ENCODE peak calls at places on chromosomes 6 and 20, in six cellular contexts. M is ascending aorta; H is activated CD8-positive, alpha-beta T cell treated with anti-CD3 and anti-CD28 coated beads for 36 hours; T is NB4; C is endothelial cell; E is transverse colon. S is an unnamed sample.

GRCh38 chr6:84282566-84282965 is 55.1 kb upstream of the CEP162 start:
- DNase-seq in T (no peak), C (no peak), E (no peak), H (no peak), M (peak), S (no peak)

GRCh38 chr20:8291873-8292272 is 159.8 kb downstream of the PLCB1 start:
- DNase-seq in C (no peak), T (no peak), M (no peak), E (no peak), H (no peak), S (no peak)

GRCh38 chr6:135576055-135576454 is 78.5 kb upstream of the AHI1 start:
- DNase-seq in M (no peak), H (no peak), T (no peak), E (no peak), C (no peak), S (no peak)

GRCh38 chr6:85865665-85866372 is 223.1 kb upstream of the SYNCRIP start:
- DNase-seq in E (no peak), C (no peak), T (peak), M (no peak), H (no peak), S (no peak)

GRCh38 chr20:58649288-58650180 is 1.5 kb upstream of the STX16 start:
- DNase-seq in M (no peak), H (peak), T (no peak), E (peak), C (peak), S (peak)

GRCh38 chr6:12203001-12203400 is 87.2 kb upstream of the EDN1 start:
- DNase-seq in C (no peak), T (no peak), H (no peak), M (no peak), E (no peak), S (peak)

GRCh38 chr6:126252154-126252553 is 87.8 kb upstream of the CENPW start:
- DNase-seq in C (no peak), H (no peak), T (peak), E (no peak), M (no peak), S (no peak)

GRCh38 chr20:58710481-58711265 is 18.1 kb downstream of the NPEPL1 start:
- DNase-seq in C (peak), M (no peak), T (peak), H (no peak), E (peak), S (no peak)

GRCh38 chr6:83511901-83512681 is at the start of gene PRSS35:
- DNase-seq in T (peak), E (peak), M (peak), H (peak), C (peak), S (peak)

GRCh38 chr6:86856937-86857563 is 80.3 kb upstream of the HTR1E start:
- DNase-seq in M (no peak), H (peak), C (peak), T (peak), E (peak), S (peak)

GRCh38 chr6:36625161-36625919 is 31.2 kb downstream of the SRSF3 start:
- DNase-seq in M (peak), T (no peak), C (no peak), E (peak), H (no peak), S (no peak)

GRCh38 chr6:4346659-4347333 is 211.4 kb upstream of the ECI2 start:
- DNase-seq in M (no peak), H (no peak), T (no peak), C (no peak), E (no peak), S (no peak)

GRCh38 chr6:139939189-139939979 is 564.9 kb upstream of the CITED2 start:
- DNase-seq in T (no peak), H (no peak), E (no peak), C (no peak), M (no peak), S (no peak)

GRCh38 chr6:154247119-154247814 is 109.3 kb downstream of the IPCEF1 start:
- DNase-seq in H (peak), C (no peak), E (no peak), T (peak), M (no peak), S (no peak)

GRCh38 chr6:36364669-36365479 is 22.6 kb downstream of the ETV7 start:
- DNase-seq in C (no peak), E (no peak), M (no peak), T (no peak), H (peak), S (no peak)

GRCh38 chr6:134097114-134097707 is 44.8 kb upstream of the SLC2A12 start:
- DNase-seq in T (peak), E (peak), H (peak), M (peak), C (peak), S (peak)

GRCh38 chr6:35562060-35562459 is 49.4 kb upstream of the TULP1 start:
- DNase-seq in C (no peak), H (no peak), M (no peak), T (no peak), E (no peak), S (no peak)

GRCh38 chr6:66289889-66290288 is 582.9 kb upstream of the EYS start:
- DNase-seq in E (no peak), T (no peak), M (no peak), H (no peak), C (no peak), S (no peak)

GRCh38 chr20:22921595-22922421 is 113.3 kb upstream of the SSTR4 start:
- DNase-seq in C (no peak), M (no peak), H (no peak), E (no peak), T (peak), S (no peak)

GRCh38 chr6:128738112-128738511 is 144.8 kb upstream of the LAMA2 start:
- DNase-seq in E (peak), H (no peak), C (no peak), T (no peak), M (no peak), S (no peak)

GRCh38 chr6:25315194-25315593 is 36.0 kb downstream of the CARMIL1 start:
- DNase-seq in M (peak), E (no peak), H (no peak), C (no peak), T (no peak), S (no peak)

GRCh38 chr6:15433517-15433874 is 187.6 kb downstream of the JARID2 start:
- DNase-seq in T (no peak), C (no peak), E (no peak), H (no peak), M (no peak), S (no peak)

GRCh38 chr6:156425374-156425773 is 351.8 kb upstream of the ARID1B start:
- DNase-seq in E (no peak), H (no peak), C (no peak), M (no peak), T (no peak), S (no peak)

GRCh38 chr6:170269151-170269872 is 21.6 kb downstream of the DLL1 start:
- DNase-seq in M (no peak), H (no peak), E (peak), C (no peak), T (no peak), S (peak)

GRCh38 chr6:130849501-130850039 is 22.4 kb downstream of the SMLR1 start:
- DNase-seq in E (no peak), C (no peak), T (no peak), H (no peak), M (no peak), S (no peak)

GRCh38 chr20:43541214-43541613 is 17.6 kb upstream of the SGK2 start:
- DNase-seq in T (no peak), E (no peak), M (no peak), C (no peak), H (no peak), S (no peak)

GRCh38 chr20:5918856-5919633 is 31.3 kb downstream of the TRMT6 start:
- DNase-seq in E (no peak), C (no peak), H (peak), T (peak), M (no peak), S (no peak)

GRCh38 chr20:61560361-61560853 is 308.3 kb downstream of the CDH4 start:
- DNase-seq in M (no peak), C (no peak), T (no peak), E (peak), H (no peak), S (no peak)

GRCh38 chr20:36120241-36120640 is 34.3 kb upstream of the EPB41L1 start:
- DNase-seq in H (no peak), C (no peak), M (no peak), T (no peak), E (no peak), S (no peak)

GRCh38 chr6:139557547-139557946 is 183.1 kb upstream of the CITED2 start:
- DNase-seq in M (no peak), E (no peak), H (no peak), C (no peak), T (no peak), S (no peak)

GRCh38 chr6:15462717-15463525 is 199.9 kb downstream of the DTNBP1 start:
- DNase-seq in T (no peak), E (no peak), H (no peak), M (no peak), C (no peak), S (no peak)

GRCh38 chr6:111737065-111737521 is 131.4 kb upstream of the TRAF3IP2 start:
- DNase-seq in E (no peak), C (no peak), H (peak), T (no peak), M (no peak), S (no peak)

GRCh38 chr20:41138527-41139226 is 1.3 kb downstream of the PLCG1 start:
- DNase-seq in H (peak), M (no peak), C (no peak), T (no peak), E (peak), S (peak)

GRCh38 chr6:140052757-140053729 is 678.6 kb upstream of the CITED2 start:
- DNase-seq in M (no peak), E (no peak), T (peak), C (peak), H (no peak), S (no peak)

DNA sequence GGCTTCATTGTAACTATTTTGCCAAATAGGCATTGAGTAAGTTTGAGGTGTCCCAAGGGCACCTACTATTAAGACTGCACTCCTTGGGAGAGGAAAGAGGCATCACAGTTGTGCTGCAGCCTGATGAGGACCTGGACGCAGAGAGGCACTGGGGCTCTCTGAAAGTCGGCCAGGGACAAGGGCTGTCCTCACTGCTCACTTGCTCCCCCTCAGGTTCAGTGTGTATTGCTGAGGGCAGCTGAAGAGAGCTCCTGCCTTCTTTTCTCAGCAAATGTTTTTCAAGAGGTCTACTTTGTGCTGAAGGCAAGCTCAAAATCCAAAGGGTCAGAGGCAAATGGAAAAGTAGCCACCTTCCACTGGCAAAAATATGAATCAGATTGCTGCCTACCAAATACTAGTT is 331.8 kb downstream of the RIMS1 start:
- DNase-seq in T (peak), H (peak), M (no peak), C (peak), E (no peak), S (peak)
- TF ChIP-seq CTCF in T (peak), H (no peak), M (no peak), C (peak), E (no peak), S (peak)

GRCh38 chr20:2093200-2093781 is 8.3 kb upstream of the STK35 start:
- DNase-seq in C (peak), M (no peak), E (peak), H (peak), T (peak), S (peak)
- TF ChIP-seq CTCF in C (peak), M (no peak), E (peak), H (peak), T (peak), S (peak)

DNA sequence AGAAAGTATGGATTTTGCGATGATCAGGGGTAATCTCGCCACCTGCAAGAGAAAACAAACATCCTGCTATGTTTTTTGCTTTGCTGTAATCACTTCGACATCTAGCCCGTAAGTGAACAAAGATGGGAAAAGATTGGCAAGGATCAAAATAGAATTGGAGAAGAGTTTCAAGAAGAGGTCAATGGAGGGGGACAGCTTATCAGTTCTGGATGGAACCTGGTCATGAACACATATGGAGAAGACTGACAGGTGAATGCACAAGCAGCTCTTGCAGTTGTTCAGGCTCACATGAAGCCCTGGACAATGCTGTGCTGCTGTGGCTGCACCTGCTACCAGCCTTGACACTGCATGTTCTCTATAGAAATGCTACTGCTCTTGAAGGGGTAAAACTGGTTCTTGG is 222.1 kb downstream of the BCAS1 start:
- DNase-seq in C (no peak), E (no peak), T (no peak), H (no peak), M (no peak), S (no peak)
- TF ChIP-seq CTCF in C (no peak), E (no peak), T (no peak), H (no peak), M (no peak), S (no peak)

GRCh38 chr6:30820196-30820595 is 64.1 kb upstream of the DDR1 start:
- DNase-seq in E (peak), M (peak), H (no peak), C (no peak), T (no peak), S (no peak)
- TF ChIP-seq CTCF in E (no peak), M (no peak), H (no peak), C (no peak), T (no peak), S (no peak)

DNA sequence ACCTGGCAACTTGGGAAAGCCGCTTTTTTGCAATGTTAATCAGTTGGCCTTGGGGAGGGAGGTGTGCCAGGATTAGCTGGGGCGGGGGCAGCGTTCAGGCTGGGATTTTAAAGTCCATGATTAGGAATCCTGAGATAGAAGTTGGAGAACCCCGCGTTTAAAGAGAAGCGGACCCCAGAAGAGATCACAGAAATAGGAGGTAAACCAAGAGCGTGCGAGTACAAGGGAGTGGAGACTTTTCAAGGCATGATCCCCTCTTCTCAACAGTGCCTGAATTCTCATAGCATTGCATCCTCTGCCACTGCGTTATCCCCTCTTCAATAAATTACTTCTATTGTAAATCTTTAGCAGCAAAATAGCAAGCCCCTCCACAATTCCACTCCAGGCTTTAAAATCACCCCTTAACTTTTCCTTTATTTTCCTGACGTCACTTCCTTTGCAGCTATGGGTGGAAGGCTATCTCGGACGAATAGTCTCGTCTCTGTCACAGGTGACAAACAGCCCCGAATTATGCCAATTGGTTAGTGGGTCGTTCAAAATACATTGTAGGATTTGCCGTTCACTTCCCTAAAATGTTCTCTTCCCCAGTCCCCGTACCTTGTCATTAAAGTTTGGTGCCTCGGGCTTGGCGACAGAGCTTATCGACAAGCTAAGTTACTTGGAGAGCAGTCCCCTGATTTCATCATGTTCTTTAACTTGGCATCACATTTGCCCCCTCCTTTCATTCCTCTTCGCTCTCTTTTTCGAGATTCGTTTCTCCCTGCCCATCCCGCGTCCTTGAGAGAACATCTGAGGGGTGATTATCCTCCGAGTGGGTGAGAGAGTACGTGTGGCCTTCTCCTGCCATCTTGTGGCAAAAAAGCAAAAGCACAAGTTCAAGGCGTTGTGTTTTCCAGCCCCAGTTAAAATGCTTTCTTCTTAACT is 17.1 kb downstream of the OR2B2 start:
- DNase-seq in T (peak), C (peak), M (peak), H (peak), E (peak), S (peak)
- TF ChIP-seq CTCF in T (peak), C (peak), M (peak), H (peak), E (peak), S (peak)

DNA sequence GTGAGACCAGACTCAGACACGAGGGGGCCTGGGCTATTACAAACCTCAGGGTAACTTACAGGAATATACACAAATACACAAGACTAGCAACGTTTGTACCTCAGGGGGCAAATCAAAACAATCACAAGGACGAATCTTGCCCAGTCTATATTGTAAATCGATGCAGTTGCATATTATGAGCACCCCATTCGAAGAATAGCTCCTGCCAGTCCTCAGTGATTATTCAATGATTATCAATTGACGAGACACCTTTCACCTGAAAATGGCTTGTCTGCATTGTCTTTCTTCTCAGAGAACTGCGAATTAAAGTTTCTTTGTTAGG is 24.6 kb upstream of the MAP3K7 start:
- DNase-seq in H (no peak), M (no peak), E (no peak), C (no peak), T (no peak), S (no peak)
- TF ChIP-seq CTCF in H (peak), M (peak), E (no peak), C (no peak), T (no peak), S (peak)

GRCh38 chr6:169211881-169212280 is 41.8 kb downstream of the THBS2 start:
- DNase-seq in H (no peak), M (no peak), T (no peak), C (no peak), E (no peak), S (no peak)

GRCh38 chr6:169213814-169214520 is 39.7 kb downstream of the THBS2 start:
- DNase-seq in C (no peak), T (peak), M (peak), H (no peak), E (no peak), S (no peak)

GRCh38 chr6:169212436-169212835 is 41.2 kb downstream of the THBS2 start:
- DNase-seq in C (no peak), T (peak), M (no peak), E (no peak), H (no peak), S (no peak)

GRCh38 chr6:169215201-169215661 is 38.4 kb downstream of the THBS2 start:
- DNase-seq in E (no peak), M (no peak), H (no peak), T (peak), C (no peak), S (no peak)

DNA sequence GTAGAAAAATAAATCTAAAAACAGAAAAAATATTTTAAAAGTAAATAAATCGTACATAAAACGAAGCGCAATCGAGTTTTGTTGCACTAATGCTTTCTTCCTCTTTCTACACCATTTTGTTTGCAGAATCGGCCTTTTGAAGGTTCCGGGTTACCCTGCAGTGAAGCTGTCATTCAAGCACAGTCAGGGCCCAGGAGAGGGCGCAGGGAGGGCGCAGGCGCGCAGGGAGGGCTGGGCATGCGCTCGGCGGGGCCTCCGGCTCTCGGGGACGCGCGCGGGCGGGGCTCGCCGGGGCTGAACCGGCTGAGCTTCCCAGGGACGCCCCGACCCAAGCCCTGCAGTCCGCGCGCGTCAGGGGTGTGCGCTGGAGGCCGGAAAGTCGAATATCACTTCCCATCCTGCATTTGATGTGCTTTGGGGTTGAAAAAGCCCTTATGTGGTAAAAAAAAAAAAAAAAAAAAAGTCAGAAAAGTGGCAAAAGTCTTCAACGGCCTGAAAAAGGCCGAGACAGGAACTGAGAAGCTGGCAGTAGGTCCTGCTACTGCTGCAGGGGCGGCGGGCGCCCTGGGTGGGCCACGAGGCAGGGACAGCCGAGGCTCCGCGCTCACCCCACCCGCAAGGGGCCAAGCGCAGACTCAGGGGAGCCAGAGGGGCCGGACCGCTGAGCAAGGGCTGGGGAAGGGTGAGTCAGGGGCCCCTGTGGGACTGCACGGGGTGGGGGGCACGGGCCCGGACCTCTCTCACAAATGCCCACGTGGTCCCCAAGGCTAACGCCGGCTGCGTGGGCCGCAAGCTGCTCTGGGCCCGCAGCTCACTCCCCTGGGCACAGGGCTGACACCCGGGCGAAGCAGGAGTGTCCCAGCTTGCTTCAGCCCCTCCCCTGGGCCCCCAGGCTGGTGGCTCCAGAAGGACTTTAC is 40.5 kb downstream of the THBS2 start:
- DNase-seq in M (peak), H (peak), E (peak), C (peak), T (peak), S (peak)
- TF ChIP-seq CTCF in M (peak), H (no peak), E (peak), C (no peak), T (peak), S (no peak)

S was measured in nephron progenitor cell.